ENCODE peak calls at places on chromosomes 16 and 17, in four cellular contexts. W, K, Z and M are unnamed samples.

GRCh38 chr17:1229354-1229890 is 40.8 kb upstream of the BHLHA9 start:
- DNase-seq in W (no peak), K (no peak), Z (no peak), M (no peak)

GRCh38 chr17:50845260-50846147 is 10.1 kb downstream of the WFIKKN2 start:
- DNase-seq in W (no peak), K (no peak), Z (peak; percentile 74), M (no peak)

GRCh38 chr16:66357523-66357928 is 9.0 kb upstream of the CDH5 start:
- DNase-seq in W (no peak), K (no peak), Z (peak; percentile 59), M (peak; percentile 41)

GRCh38 chr17:72699566-72699965 is 392.9 kb downstream of the SLC39A11 start:
- DNase-seq in W (no peak), K (no peak), Z (no peak), M (no peak)

GRCh38 chr16:28538733-28539596 is at the start of gene NUPR1:
- DNase-seq in W (peak; percentile 94), K (peak; percentile 86), Z (peak; percentile 52), M (peak; percentile 99)

GRCh38 chr17:29959658-29960337 is 18.4 kb downstream of the EFCAB5 start:
- DNase-seq in W (no peak), K (no peak), Z (no peak), M (no peak)

GRCh38 chr17:36850794-36851193 is 86.5 kb upstream of the LHX1 start:
- DNase-seq in W (no peak), K (no peak), Z (peak; percentile 61), M (no peak)

GRCh38 chr16:46649571-46649970 is 28.4 kb upstream of the SHCBP1 start:
- DNase-seq in W (no peak), K (no peak), Z (no peak), M (no peak)

GRCh38 chr16:49276646-49277385 is 4.8 kb downstream of the CBLN1 start:
- DNase-seq in W (no peak), K (no peak), Z (no peak), M (no peak)

GRCh38 chr16:10093564-10093963 is 88.7 kb downstream of the GRIN2A start:
- DNase-seq in W (no peak), K (no peak), Z (no peak), M (no peak)

GRCh38 chr16:84597518-84598390 is 20.1 kb downstream of the COTL1 start:
- DNase-seq in W (no peak), K (no peak), Z (no peak), M (no peak)

GRCh38 chr16:69660166-69660565 is 66.2 kb downstream of the NQO1 start:
- DNase-seq in W (no peak), K (no peak), Z (no peak), M (no peak)

GRCh38 chr16:2820836-2821482 is 3.9 kb downstream of the PRSS21 start:
- DNase-seq in W (no peak), K (no peak), Z (no peak), M (no peak)

GRCh38 chr17:73090396-73091202 is 1.9 kb downstream of the SLC39A11 start:
- DNase-seq in W (no peak), K (no peak), Z (no peak), M (no peak)

DNA sequence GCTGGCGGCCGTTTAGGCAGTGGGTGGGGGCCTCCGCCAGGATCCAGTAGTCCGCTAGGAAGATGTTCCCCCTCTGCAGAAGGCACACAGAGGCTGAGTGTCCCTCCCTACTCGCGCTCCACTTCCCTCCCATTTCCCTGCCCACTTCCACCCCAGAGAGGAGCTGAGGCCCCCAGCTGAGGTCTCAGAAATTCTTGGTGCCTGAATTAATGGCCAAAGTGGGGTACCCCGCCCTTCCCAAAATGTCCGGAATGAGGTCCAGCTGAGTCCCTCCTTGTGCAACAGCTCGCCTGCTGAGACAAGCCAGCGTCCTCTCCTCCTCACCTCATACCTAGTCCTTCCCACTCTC is 7.9 kb downstream of the ALOXE3 start:
- DNase-seq in W (no peak), K (no peak), Z (no peak), M (no peak)
- TF ChIP-seq CTCF in W (no peak), K (no peak), Z (peak; percentile 14), M (no peak)

DNA sequence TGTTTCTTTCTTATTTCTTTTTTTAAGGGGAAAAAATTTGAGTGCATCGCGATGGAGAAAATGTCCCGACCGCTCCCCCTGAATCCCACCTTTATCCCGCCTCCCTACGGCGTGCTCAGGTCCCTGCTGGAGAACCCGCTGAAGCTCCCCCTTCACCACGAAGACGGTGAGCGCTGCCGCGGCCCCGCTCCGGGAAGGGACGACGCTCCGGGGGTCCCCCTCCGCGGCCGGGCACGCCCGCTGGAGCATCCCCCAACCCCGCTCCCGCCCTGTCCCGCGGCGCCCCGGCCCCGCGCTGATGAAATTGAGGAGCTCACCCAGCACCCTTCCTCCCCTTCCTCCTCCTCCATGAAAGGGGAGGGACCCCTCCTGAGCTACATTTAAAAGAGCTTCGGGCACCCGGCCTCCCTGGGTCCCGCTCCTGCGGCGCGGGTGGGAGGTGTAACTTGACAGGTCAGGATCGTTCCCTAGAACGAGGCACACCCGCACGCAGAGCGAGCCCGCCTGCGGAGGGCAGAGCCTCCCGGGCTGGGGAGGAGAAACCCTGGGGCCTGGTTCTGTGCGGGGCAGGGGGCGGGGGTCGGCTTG is 768 bp downstream of the HLF start:
- DNase-seq in W (peak; percentile 35), K (no peak), Z (no peak), M (no peak)
- H3K4me3 ChIP-seq in W (peak overlapping the region; percentile 64), K (peak overlapping the region; percentile 86), Z (no peak overlapping the region), M (no peak overlapping the region)

DNA sequence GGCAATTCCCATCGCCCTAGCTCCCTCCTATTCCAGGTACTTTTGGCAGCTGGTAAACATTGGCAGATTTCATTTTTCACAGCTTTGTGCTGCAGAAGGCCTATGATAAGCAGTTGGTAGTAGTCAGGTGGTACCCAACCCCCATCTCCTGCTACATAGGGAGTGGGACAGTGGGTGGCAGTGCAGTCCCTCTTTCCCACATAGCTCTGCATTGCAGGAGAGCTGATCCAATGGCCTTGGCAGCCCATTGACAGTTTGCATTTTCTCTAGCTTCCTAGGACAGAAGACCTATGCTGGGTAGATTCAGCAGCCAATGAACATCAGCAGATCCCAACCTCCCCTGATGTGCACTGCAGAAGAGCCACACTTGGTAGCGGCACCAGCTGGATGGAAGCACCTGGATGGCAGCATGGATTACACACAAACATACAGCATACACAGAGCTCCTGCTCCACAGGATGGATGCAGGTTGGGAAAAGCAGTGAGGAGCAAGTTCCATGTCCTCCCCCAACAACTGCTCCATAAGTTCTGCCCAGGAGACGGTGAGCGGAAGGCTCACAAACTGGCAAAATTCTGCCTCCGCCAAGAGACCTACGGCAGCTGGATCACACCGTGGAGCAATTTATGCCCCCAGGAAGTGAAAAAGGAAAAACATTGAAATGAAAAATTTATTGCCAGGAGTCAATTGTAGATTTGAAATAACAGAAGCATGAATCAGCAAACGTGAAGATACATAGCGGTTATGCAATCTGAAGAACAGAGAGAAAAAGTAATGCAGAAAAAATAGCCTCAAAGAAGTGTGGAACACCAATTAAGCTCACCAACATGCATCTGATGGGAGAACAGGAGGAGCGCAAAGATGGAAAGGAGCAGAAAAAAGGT is 95.7 kb downstream of the CACNG1 start:
- DNase-seq in W (peak; percentile 57), K (no peak), Z (peak; percentile 44), M (no peak)
- TF ChIP-seq CTCF in W (peak; percentile 16), K (no peak), Z (no peak), M (no peak)

GRCh38 chr17:77466140-77466539 is 325.4 kb downstream of the SEC14L1 start:
- DNase-seq in W (no peak), K (no peak), Z (no peak), M (no peak)

GRCh38 chr17:77464988-77465357 is 324.2 kb downstream of the SEC14L1 start:
- DNase-seq in W (no peak), K (no peak), Z (no peak), M (no peak)

GRCh38 chr17:77465358-77466041 is 324.7 kb downstream of the SEC14L1 start:
- DNase-seq in W (no peak), K (peak; percentile 27), Z (no peak), M (no peak)

GRCh38 chr17:77467513-77467912 is 326.7 kb downstream of the SEC14L1 start:
- DNase-seq in W (no peak), K (no peak), Z (no peak), M (no peak)

GRCh38 chr17:77466596-77467223 is 325.9 kb downstream of the SEC14L1 start:
- DNase-seq in W (no peak), K (no peak), Z (no peak), M (no peak)
- H3K4me3 ChIP-seq in W (no peak overlapping the region), K (no peak overlapping the region), Z (no peak overlapping the region), M (no peak overlapping the region)

GRCh38 chr16:75318737-75319136 is 67.3 kb upstream of the BCAR1 start:
- DNase-seq in W (no peak), K (no peak), Z (no peak), M (no peak)

GRCh38 chr16:75322706-75323105 is 71.3 kb upstream of the BCAR1 start:
- DNase-seq in W (no peak), K (no peak), Z (peak; percentile 68), M (no peak)

GRCh38 chr16:75319513-75320401 is 68.3 kb upstream of the BCAR1 start:
- DNase-seq in W (no peak), K (no peak), Z (no peak), M (no peak)

GRCh38 chr16:75323198-75323597 is 71.8 kb upstream of the BCAR1 start:
- DNase-seq in W (no peak), K (no peak), Z (peak; percentile 59), M (no peak)

GRCh38 chr16:75320435-75320834 is 69.0 kb upstream of the BCAR1 start:
- DNase-seq in W (no peak), K (no peak), Z (no peak), M (no peak)
- TF ChIP-seq CTCF in W (no peak), K (no peak), Z (no peak), M (no peak)